ENCODE peak calls at places on chromosome 13, in seven cellular contexts. T is cardiac muscle cell; K is prostate gland; W is BJ; J is thoracic aorta; B is CD4-positive, CD25-positive, alpha-beta regulatory T cell; U is WERI-Rb-1. L is an unnamed sample.

GRCh38 chr13:30708541-30708940 is 26.8 kb upstream of the ALOX5AP start:
- DNase-seq in K (no peak), W (no peak), J (no peak), T (no peak), B (no peak), U (no peak), L (no peak)

GRCh38 chr13:34577051-34577450 is 365.0 kb upstream of the NBEA start:
- DNase-seq in W (no peak), B (no peak), U (no peak), J (no peak), K (no peak), T (no peak), L (no peak)

GRCh38 chr13:105997436-105998232 is 537.8 kb downstream of the EFNB2 start:
- DNase-seq in K (no peak), U (no peak), B (no peak), T (no peak), W (no peak), J (no peak), L (no peak)

GRCh38 chr13:45242070-45242469 is 41.2 kb upstream of the KCTD4 start:
- DNase-seq in K (peak; percentile 9), U (no peak), B (no peak), J (no peak), T (peak; percentile 23), W (no peak), L (peak; percentile 22)

GRCh38 chr13:45209229-45209628 is 8.4 kb upstream of the KCTD4 start:
- DNase-seq in T (no peak), J (no peak), U (no peak), W (no peak), B (no peak), K (no peak), L (no peak)

GRCh38 chr13:19283836-19284235 is 102.2 kb upstream of the TUBA3C start:
- DNase-seq in W (no peak), J (no peak), K (no peak), T (no peak), U (no peak), B (no peak), L (no peak)

GRCh38 chr13:80755925-80756324 is 415.0 kb upstream of the SPRY2 start:
- DNase-seq in U (no peak), J (no peak), W (no peak), T (no peak), K (no peak), B (no peak), L (no peak)

GRCh38 chr13:48233886-48234488 is 981 bp downstream of the ITM2B start:
- DNase-seq in K (peak; percentile 22), J (no peak), U (no peak), T (no peak), W (no peak), B (no peak), L (no peak)

GRCh38 chr13:80473695-80474094 is 132.8 kb upstream of the SPRY2 start:
- DNase-seq in T (no peak), W (no peak), B (no peak), U (peak; percentile 10), J (no peak), K (no peak), L (peak; percentile 49)

GRCh38 chr13:44303681-44304432 is 69.8 kb upstream of the SERP2 start:
- DNase-seq in J (no peak), U (no peak), K (no peak), B (no peak), W (no peak), T (no peak), L (peak; percentile 85)

GRCh38 chr13:64723735-64724134 is 2506.4 kb downstream of the PCDH9 start:
- DNase-seq in W (peak; percentile 80), B (no peak), U (no peak), J (no peak), T (peak; percentile 24), K (no peak), L (peak; percentile 39)

GRCh38 chr13:24680258-24680920 is at the start of gene ATP12A:
- DNase-seq in W (no peak), K (peak; percentile 17), U (peak; percentile 58), T (peak; percentile 49), J (no peak), B (peak; percentile 42), L (peak; percentile 31)

GRCh38 chr13:24605923-24606372 is 74.3 kb upstream of the ATP12A start:
- DNase-seq in B (peak; percentile 66), K (no peak), T (no peak), W (no peak), U (peak; percentile 44), J (no peak), L (no peak)

GRCh38 chr13:64446372-64446771 is 2783.8 kb downstream of the PCDH9 start:
- DNase-seq in T (no peak), W (no peak), K (no peak), B (no peak), J (no peak), U (no peak), L (no peak)

DNA sequence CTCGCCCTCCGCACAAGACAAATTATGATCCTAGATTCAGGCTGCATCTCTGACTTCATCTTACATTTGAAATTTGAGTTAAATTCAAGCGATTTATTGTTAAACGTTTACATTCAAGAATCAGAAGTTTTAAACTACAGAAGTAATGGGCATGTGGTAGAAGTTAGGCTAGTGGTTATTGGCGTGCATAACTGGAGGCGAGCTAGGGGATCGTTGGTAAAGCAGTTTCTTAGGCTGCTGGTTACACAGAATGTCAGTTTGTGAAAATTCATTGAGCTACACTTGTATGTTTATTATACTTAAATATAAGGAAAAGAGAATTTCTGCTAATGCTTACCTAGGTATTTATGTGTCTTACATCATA is 733 bp upstream of the CDX2 start:
- DNase-seq in J (no peak), T (no peak), U (no peak), B (no peak), W (no peak), K (no peak), L (no peak)
- H3K27me3 ChIP-seq in J (peaks cover 7% of the 10 kb centered on the region), T (peaks cover 100% of the 10 kb centered on the region), U (peaks cover 100% of the 10 kb centered on the region), B (peaks cover 30% of the 10 kb centered on the region), W (peaks cover 81% of the 10 kb centered on the region), K (peaks cover 59% of the 10 kb centered on the region), L (peaks cover 27% of the 10 kb centered on the region)

GRCh38 chr13:110464547-110465343 is 96.8 kb downstream of the RAB20 start:
- DNase-seq in B (no peak), J (no peak), K (no peak), U (no peak), W (no peak), T (no peak), L (no peak)
- H3K36me3 ChIP-seq in B (no peaks in the 10 kb centered on the region), J (peaks cover 98% of the 10 kb centered on the region), K (peaks cover 3% of the 10 kb centered on the region), U (peaks cover 5% of the 10 kb centered on the region), W (peaks cover 40% of the 10 kb centered on the region), T (peaks cover 15% of the 10 kb centered on the region), L (no peaks in the 10 kb centered on the region)

DNA sequence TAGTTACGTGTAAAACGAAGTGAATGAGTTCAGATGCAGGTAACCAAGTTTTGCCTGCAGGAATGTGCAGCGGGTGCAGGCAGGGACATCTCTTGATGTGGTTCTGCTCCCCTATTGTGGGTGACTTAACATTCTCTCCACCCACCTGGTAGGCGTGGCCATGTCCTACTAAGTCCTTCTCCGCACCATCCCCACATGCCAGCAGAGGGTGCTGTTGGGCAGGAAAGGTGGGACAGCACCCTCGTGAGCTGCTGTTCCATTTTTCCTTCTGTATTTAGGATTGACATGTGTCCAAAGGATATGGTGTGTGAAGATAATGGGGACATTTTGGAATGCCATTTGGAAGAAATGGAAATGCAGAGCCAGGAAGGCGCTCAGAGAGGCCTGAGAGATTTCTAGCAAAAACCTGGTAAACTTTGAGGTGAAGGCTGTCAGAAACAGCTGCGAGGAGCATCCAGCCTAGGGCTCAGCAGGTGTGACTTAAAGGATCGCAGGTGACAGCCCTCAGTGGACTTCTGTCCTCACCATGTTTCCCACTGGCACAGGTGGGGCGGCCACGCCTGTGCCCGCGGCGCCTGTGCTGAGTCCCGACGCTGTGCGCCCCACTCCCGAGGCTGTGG is 26.2 kb upstream of the MCF2L start:
- DNase-seq in W (peak; percentile 57), B (peak; percentile 94), U (peak; percentile 100), J (peak; percentile 97), T (peak; percentile 97), K (peak; percentile 97), L (peak; percentile 89)
- H3K27me3 ChIP-seq in W (peaks cover 18% of the 10 kb centered on the region), B (peaks cover 11% of the 10 kb centered on the region), U (no peaks in the 10 kb centered on the region), J (no peaks in the 10 kb centered on the region), T (peaks cover 5% of the 10 kb centered on the region), K (no peaks in the 10 kb centered on the region), L (peaks cover 18% of the 10 kb centered on the region)

GRCh38 chr13:110149036-110149435 is 157.9 kb downstream of the COL4A1 start:
- DNase-seq in K (no peak), W (no peak), U (no peak), J (no peak), B (no peak), T (no peak), L (no peak)
- H3K36me3 ChIP-seq in K (no peaks in the 10 kb centered on the region), W (peaks cover 5% of the 10 kb centered on the region), U (no peaks in the 10 kb centered on the region), J (peaks cover 56% of the 10 kb centered on the region), B (no peaks in the 10 kb centered on the region), T (peaks cover 7% of the 10 kb centered on the region), L (no peaks in the 10 kb centered on the region)

GRCh38 chr13:59681630-59682311 is 482.0 kb downstream of the DIAPH3 start:
- DNase-seq in K (no peak), T (no peak), W (no peak), B (no peak), U (no peak), J (no peak), L (no peak)

GRCh38 chr13:59687028-59687427 is 476.7 kb downstream of the DIAPH3 start:
- DNase-seq in B (no peak), K (no peak), W (no peak), U (no peak), J (no peak), T (no peak), L (no peak)

GRCh38 chr13:59680429-59681024 is 483.2 kb downstream of the DIAPH3 start:
- DNase-seq in J (no peak), K (no peak), B (peak; percentile 39), T (peak; percentile 39), W (no peak), U (no peak), L (no peak)

GRCh38 chr13:59679239-59679638 is 484.5 kb downstream of the DIAPH3 start:
- DNase-seq in T (no peak), U (no peak), K (no peak), J (no peak), B (no peak), W (no peak), L (no peak)

DNA sequence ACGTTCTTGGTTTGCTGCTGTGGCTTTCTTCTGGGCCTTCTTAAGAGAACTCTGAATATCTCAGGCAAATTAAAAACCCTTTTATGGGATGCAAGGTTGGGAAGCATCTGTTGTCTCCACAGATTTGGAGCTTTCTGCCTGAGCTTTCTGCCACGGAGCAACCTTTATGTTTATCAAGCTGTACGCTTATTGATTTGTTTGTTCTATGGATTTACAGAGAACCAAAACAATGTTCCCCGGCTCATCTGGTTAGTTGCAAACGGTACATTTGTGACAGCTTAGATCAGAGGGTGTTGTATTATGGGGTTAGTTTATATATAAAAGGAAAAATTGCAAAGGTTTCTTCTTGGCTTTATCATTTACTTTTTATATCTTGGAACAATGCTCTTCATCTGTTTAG is 479.6 kb downstream of the DIAPH3 start:
- DNase-seq in B (no peak), U (no peak), T (no peak), J (no peak), K (no peak), W (no peak), L (no peak)
- H3K27me3 ChIP-seq in B (no peaks in the 10 kb centered on the region), U (no peaks in the 10 kb centered on the region), T (no peaks in the 10 kb centered on the region), J (no peaks in the 10 kb centered on the region), K (no peaks in the 10 kb centered on the region), W (no peaks in the 10 kb centered on the region), L (no peaks in the 10 kb centered on the region)

DNA sequence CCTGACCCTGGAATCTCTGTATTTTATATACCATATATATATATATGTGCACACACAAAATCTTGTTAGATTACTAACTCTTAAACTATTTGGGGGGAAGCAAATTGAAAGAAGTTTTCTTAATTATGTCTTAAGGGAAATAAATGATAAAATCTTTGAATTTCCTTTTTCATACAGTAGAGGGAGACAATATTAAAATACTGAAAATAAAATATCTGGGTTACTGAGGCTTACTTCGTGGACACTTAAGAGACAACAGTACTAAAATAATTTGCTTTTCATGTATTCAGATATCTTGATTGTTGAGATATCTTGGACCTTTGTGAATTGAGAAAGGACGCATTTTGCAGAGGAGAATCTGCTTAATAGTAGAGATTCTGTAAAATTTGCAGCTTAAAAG is 17.0 kb downstream of the SUGT1 start:
- DNase-seq in B (no peak), J (no peak), T (no peak), W (no peak), K (no peak), U (no peak), L (no peak)
- H3K36me3 ChIP-seq in B (peaks cover 55% of the 10 kb centered on the region), J (peaks cover 12% of the 10 kb centered on the region), T (peaks cover 29% of the 10 kb centered on the region), W (peaks cover 5% of the 10 kb centered on the region), K (no peaks in the 10 kb centered on the region), U (no peaks in the 10 kb centered on the region), L (peaks cover 43% of the 10 kb centered on the region)